ENCODE peak calls at places on chromosomes 4 and X, in five cellular contexts. C is mesenchymal stem cell; E is testis; N is CD8-positive, alpha-beta memory T cell; U is left ventricle myocardium inferior. Z is an unnamed sample.

GRCh38 chr4:1105662-1106061 is 7.7 kb downstream of the RNF212 start:
- DNase-seq in C (no peak), E (no peak), N (no peak), U (no peak), Z (no peak)

GRCh38 chr4:8021796-8022195 is 82.1 kb upstream of the AFAP1 start:
- DNase-seq in C (no peak), E (no peak), N (no peak), U (no peak), Z (no peak)

GRCh38 chr4:87035881-87036509 is 101.2 kb downstream of the AFF1 start:
- DNase-seq in C (no peak), E (no peak), N (no peak), U (no peak), Z (no peak)

GRCh38 chrX:47112316-47112954 is 32.1 kb downstream of the NDUFB11 start:
- DNase-seq in C (no peak), E (peak; percentile 13), N (no peak), U (no peak), Z (no peak)

GRCh38 chr4:155974957-155975356 is 21.3 kb upstream of the CTSO start:
- DNase-seq in C (no peak), E (no peak), N (no peak), U (no peak), Z (no peak)

GRCh38 chrX:153726286-153727107 is 1.8 kb downstream of the ABCD1 start:
- DNase-seq in C (peak; percentile 77), E (peak; percentile 62), N (peak; percentile 21), U (peak; percentile 64), Z (peak; percentile 79)

GRCh38 chr4:69760455-69760854 is at the start of gene SULT1B1:
- DNase-seq in C (peak; percentile 45), E (no peak), N (no peak), U (peak; percentile 13), Z (no peak)

GRCh38 chr4:87853108-87853507 is 20.3 kb downstream of the MEPE start:
- DNase-seq in C (peak; percentile 52), E (no peak), N (no peak), U (no peak), Z (peak; percentile 63)

GRCh38 chrX:11787564-11787963 is 29.5 kb downstream of the MSL3 start:
- DNase-seq in C (peak; percentile 26), E (peak; percentile 70), N (peak; percentile 54), U (peak; percentile 36), Z (peak; percentile 77)

GRCh38 chr4:178086324-178086723 is 644.1 kb upstream of the AGA start:
- DNase-seq in C (no peak), E (no peak), N (no peak), U (no peak), Z (no peak)

GRCh38 chr4:10001757-10002156 is 19.5 kb downstream of the SLC2A9 start:
- DNase-seq in C (no peak), E (no peak), N (no peak), U (no peak), Z (no peak)

GRCh38 chrX:136747003-136747986 is 33.4 kb downstream of the ARHGEF6 start:
- DNase-seq in C (no peak), E (no peak), N (no peak), U (no peak), Z (no peak)

GRCh38 chr4:10273030-10273429 is 156.4 kb upstream of the WDR1 start:
- DNase-seq in C (no peak), E (no peak), N (no peak), U (no peak), Z (no peak)

GRCh38 chr4:820230-821172 is 5.4 kb downstream of the CPLX1 start:
- DNase-seq in C (no peak), E (no peak), N (no peak), U (no peak), Z (no peak)

GRCh38 chr4:155675709-155676429 is 9.2 kb downstream of the GUCY1A1 start:
- DNase-seq in C (peak; percentile 50), E (no peak), N (no peak), U (no peak), Z (no peak)

GRCh38 chrX:151402719-151403390 is 5.8 kb downstream of the VMA21 start:
- DNase-seq in C (no peak), E (peak; percentile 15), N (no peak), U (peak; percentile 26), Z (no peak)

GRCh38 chrX:123455693-123456092 is 271.6 kb downstream of the GRIA3 start:
- DNase-seq in C (no peak), E (no peak), N (no peak), U (no peak), Z (no peak)

GRCh38 chrX:109537324-109537665 is 651 bp downstream of the NXT2 start:
- DNase-seq in C (peak; percentile 95), E (no peak), N (no peak), U (no peak), Z (no peak)

GRCh38 chrX:154730271-154730883 is 20.5 kb downstream of the GAB3 start:
- DNase-seq in C (peak; percentile 65), E (no peak), N (no peak), U (peak; percentile 46), Z (no peak)

GRCh38 chrX:154724999-154725756 is 25.7 kb downstream of the GAB3 start:
- DNase-seq in C (no peak), E (no peak), N (no peak), U (no peak), Z (no peak)

GRCh38 chrX:154728791-154729190 is 22.1 kb downstream of the GAB3 start:
- DNase-seq in C (no peak), E (no peak), N (no peak), U (no peak), Z (no peak)

GRCh38 chrX:154729439-154729838 is 21.4 kb downstream of the GAB3 start:
- DNase-seq in C (peak; percentile 34), E (no peak), N (no peak), U (no peak), Z (no peak)

GRCh38 chrX:154727418-154728323 is 23.2 kb downstream of the GAB3 start:
- DNase-seq in C (peak; percentile 61), E (peak; percentile 31), N (no peak), U (peak; percentile 57), Z (peak; percentile 31)
- H3K4me1 ChIP-seq in C (peaks cover 12% of the 10 kb centered on the region), E (peaks cover 12% of the 10 kb centered on the region), N (peaks cover 54% of the 10 kb centered on the region), U (peaks cover 96% of the 10 kb centered on the region), Z (peaks cover 6% of the 10 kb centered on the region)

GRCh38 chr4:168634276-168634802 is 137.5 kb downstream of the PALLD start:
- DNase-seq in C (peak; percentile 96), E (no peak), N (no peak), U (no peak), Z (peak; percentile 97)

GRCh38 chr4:168631241-168632151 is 134.6 kb downstream of the PALLD start:
- DNase-seq in C (peak; percentile 80), E (peak; percentile 59), N (no peak), U (peak; percentile 67), Z (peak; percentile 85)

GRCh38 chr4:168632246-168632832 is 135.5 kb downstream of the PALLD start:
- DNase-seq in C (no peak), E (no peak), N (no peak), U (no peak), Z (no peak)

GRCh38 chr4:168633474-168633873 is 136.6 kb downstream of the PALLD start:
- DNase-seq in C (peak; percentile 67), E (no peak), N (no peak), U (no peak), Z (no peak)

GRCh38 chr4:168633071-168633470 is 136.2 kb downstream of the PALLD start:
- DNase-seq in C (peak; percentile 30), E (no peak), N (no peak), U (no peak), Z (no peak)
- H3K4me3 ChIP-seq in C (no peak overlapping the region), E (no peak overlapping the region), N (no peak overlapping the region), U (peak overlapping the region; percentile 74), Z (peak overlapping the region; percentile 69)

GRCh38 chr4:119189638-119190037 is 22.9 kb upstream of the USP53 start:
- DNase-seq in C (no peak), E (no peak), N (no peak), U (no peak), Z (no peak)
- H3K27ac ChIP-seq in C (no peak overlapping the region), E (peak overlapping the region; percentile 65), N (no peak overlapping the region), U (peak overlapping the region; percentile 74), Z (no peak overlapping the region)

DNA sequence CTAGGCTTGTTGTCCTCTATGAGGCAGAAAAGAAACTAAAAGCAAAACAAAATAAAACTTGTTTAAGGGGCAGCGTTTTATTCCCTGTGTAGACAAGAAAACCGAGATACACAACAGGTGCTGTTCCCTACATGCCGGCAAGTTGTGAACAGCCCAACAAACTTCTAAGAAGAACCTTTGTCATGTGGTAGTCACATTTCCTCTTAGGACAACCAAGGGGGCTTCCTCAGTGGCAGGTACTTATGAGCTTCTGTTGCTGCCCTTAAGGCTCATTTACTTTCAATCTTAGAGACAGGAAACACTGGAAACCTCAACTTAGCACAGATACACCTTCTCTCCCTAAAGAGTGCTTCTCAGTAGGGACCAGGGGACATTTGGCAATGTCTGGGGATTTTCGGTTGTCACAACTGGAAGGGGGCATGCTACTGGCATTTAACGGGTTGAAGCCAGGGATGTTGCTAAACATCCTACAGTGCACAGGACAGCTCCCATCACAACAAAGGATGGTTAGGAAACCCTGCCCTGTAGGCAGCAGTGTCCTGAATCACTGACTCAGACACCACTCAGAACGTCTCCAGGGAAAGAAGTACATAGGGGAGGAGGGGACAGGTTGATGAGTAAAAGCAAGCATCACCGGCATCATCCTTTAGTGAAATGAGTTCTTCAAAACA is 111.0 kb downstream of the ASB9 start:
- DNase-seq in C (no peak), E (no peak), N (no peak), U (no peak), Z (no peak)
- H3K4me1 ChIP-seq in C (no peaks in the 10 kb centered on the region), E (no peaks in the 10 kb centered on the region), N (peaks cover 25% of the 10 kb centered on the region), U (no peaks in the 10 kb centered on the region), Z (no peaks in the 10 kb centered on the region)